ENCODE peak calls at places on chromosomes 3 and 15, in four cellular contexts. K is stomach, J is mucosa of descending colon, P is epithelial cell of esophagus. G is an unnamed sample.
A peak's percentile ranks its signal among the peaks of the same experiment; 100 is the strongest.

GRCh38 chr3:113575191-113575590 is 42.8 kb downstream of the SIDT1 start:
- DNase-seq in J (no peak), P (no peak), K (no peak), G (no peak)

GRCh38 chr3:195337747-195338146 is 66.8 kb upstream of the XXYLT1 start:
- DNase-seq in K (no peak), P (no peak), J (no peak), G (no peak)

GRCh38 chr15:26771168-26771916 is 1.5 kb downstream of the GABRB3 start:
- DNase-seq in K (peak; percentile 35), P (peak; percentile 11), J (no peak), G (no peak)

GRCh38 chr3:100335137-100335833 is 728 bp downstream of the NIT2 start:
- DNase-seq in P (peak; percentile 45), J (peak; percentile 63), K (no peak), G (no peak)

GRCh38 chr3:67896130-67896529 is 241.7 kb upstream of the SUCLG2 start:
- DNase-seq in P (no peak), K (no peak), J (no peak), G (no peak)

GRCh38 chr15:51494411-51495314 is 127.9 kb downstream of the DMXL2 start:
- DNase-seq in P (peak; percentile 53), J (no peak), K (no peak), G (peak; percentile 9)

GRCh38 chr3:187944391-187945179 is 199.3 kb upstream of the BCL6 start:
- DNase-seq in K (no peak), P (peak; percentile 54), J (no peak), G (no peak)

GRCh38 chr3:116318370-116318769 is 126.9 kb downstream of the LSAMP start:
- DNase-seq in P (no peak), J (no peak), K (no peak), G (no peak)

GRCh38 chr3:191963182-191963581 is 502.2 kb downstream of the PYDC2 start:
- DNase-seq in K (no peak), J (no peak), P (peak; percentile 37), G (no peak)

GRCh38 chr3:20773320-20773984 is 587.4 kb upstream of the SGO1 start:
- DNase-seq in K (no peak), P (no peak), J (no peak), G (no peak)

GRCh38 chr3:157494581-157495281 is 8.5 kb downstream of the VEPH1 start:
- DNase-seq in K (no peak), J (no peak), P (peak; percentile 6), G (no peak)

GRCh38 chr15:29970402-29970695 is 112.4 kb upstream of the GOLGA8J start:
- DNase-seq in K (no peak), P (peak; percentile 7), J (no peak), G (no peak)

GRCh38 chr3:70201975-70202374 is 110.5 kb downstream of the MDFIC2 start:
- DNase-seq in J (no peak), K (no peak), P (no peak), G (no peak)

GRCh38 chr3:25428003-25428861 is at the start of gene RARB:
- DNase-seq in K (peak; percentile 61), J (no peak), P (peak; percentile 78), G (peak; percentile 55)

GRCh38 chr3:123081718-123082369 is 15.0 kb downstream of the PDIA5 start:
- DNase-seq in P (no peak), J (no peak), K (no peak), G (no peak)

GRCh38 chr3:123158330-123158729 is 43.4 kb upstream of the SEC22A start:
- DNase-seq in P (no peak), J (no peak), K (no peak), G (no peak)

GRCh38 chr15:39310633-39311032 is 270.2 kb upstream of the THBS1 start:
- DNase-seq in K (no peak), J (no peak), P (peak; percentile 84), G (no peak)

GRCh38 chr3:28606283-28606682 is 257.7 kb upstream of the AZI2 start:
- DNase-seq in P (no peak), J (no peak), K (no peak), G (no peak)

GRCh38 chr15:64807751-64808222 is 17.7 kb downstream of the PIF1 start:
- DNase-seq in K (no peak), P (no peak), J (no peak), G (no peak)

GRCh38 chr3:110138966-110139555 is 801.7 kb upstream of the DPPA4 start:
- DNase-seq in K (no peak), P (peak; percentile 27), J (no peak), G (no peak)

GRCh38 chr15:70033529-70034140 is 64.1 kb downstream of the TLE3 start:
- DNase-seq in K (no peak), P (peak; percentile 71), J (no peak), G (no peak)

GRCh38 chr3:141147657-141148056 is 84.0 kb upstream of the PXYLP1 start:
- DNase-seq in K (no peak), J (no peak), P (peak; percentile 75), G (no peak)

GRCh38 chr3:8793242-8793641 is 23.8 kb upstream of the OXTR start:
- DNase-seq in J (no peak), P (peak; percentile 87), K (no peak), G (no peak)

GRCh38 chr15:84873997-84874396 is 10.5 kb upstream of the SLC28A1 start:
- DNase-seq in J (no peak), P (no peak), K (no peak), G (no peak)

GRCh38 chr3:46566040-46566631 is at the start of gene LRRC2:
- DNase-seq in P (peak; percentile 50), K (peak; percentile 73), J (peak; percentile 63), G (peak; percentile 32)

GRCh38 chr3:194586839-194587238 is 46.4 kb downstream of the TMEM44 start:
- DNase-seq in J (no peak), P (peak; percentile 60), K (no peak), G (no peak)

GRCh38 chr15:64687167-64688085 is 88.0 kb downstream of the RBPMS2 start:
- DNase-seq in P (no peak), K (no peak), J (no peak), G (no peak)

GRCh38 chr3:144456041-144456440 is 484.4 kb downstream of the DIPK2A start:
- DNase-seq in K (no peak), P (no peak), J (no peak), G (no peak)

GRCh38 chr3:20511863-20512262 is 325.9 kb upstream of the SGO1 start:
- DNase-seq in K (no peak), J (no peak), P (peak; percentile 71), G (peak; percentile 60)

GRCh38 chr3:52221563-52222318 is 3.7 kb downstream of the TLR9 start:
- DNase-seq in K (no peak), P (no peak), J (peak; percentile 63), G (no peak)

GRCh38 chr3:131328739-131329138 is 52.8 kb upstream of the NUDT16 start:
- DNase-seq in P (no peak), K (no peak), J (no peak), G (no peak)

GRCh38 chr15:66644815-66645345 is 57.2 kb upstream of the SMAD6 start:
- DNase-seq in K (no peak), P (no peak), J (no peak), G (no peak)

DNA sequence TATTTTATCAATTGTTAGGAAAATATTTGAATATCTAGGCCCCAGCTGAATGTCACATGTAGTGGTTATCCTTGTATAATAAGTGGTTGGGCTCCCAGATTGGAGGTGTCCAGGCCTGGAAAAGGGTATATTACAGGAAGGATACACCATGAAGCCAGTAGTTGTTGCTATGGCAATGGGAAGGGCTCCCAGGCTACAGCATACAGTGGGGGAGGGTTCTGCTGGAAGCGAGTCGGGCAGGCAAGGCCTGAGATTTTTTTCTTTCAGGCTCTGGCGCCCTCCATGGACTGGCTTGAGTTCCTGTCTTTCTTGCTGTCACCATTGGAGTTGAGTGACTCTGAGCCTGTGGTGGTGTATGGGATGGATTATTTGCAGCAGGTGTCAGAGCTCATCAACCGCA is 8.9 kb downstream of the ECE2 start:
- DNase-seq in J (no peak), P (peak; percentile 73), K (peak; percentile 34), G (peak; percentile 56)
- TF ChIP-seq CTCF in J (no peak), P (peak; percentile 52), K (no peak), G (peak; percentile 52)

GRCh38 chr3:10816019-10816862 is at the start of gene SLC6A11:
- DNase-seq in K (no peak), J (no peak), P (peak; percentile 53), G (no peak)

GRCh38 chr3:10814623-10815022 is 1.4 kb upstream of the SLC6A11 start:
- DNase-seq in P (no peak), J (no peak), K (no peak), G (no peak)

GRCh38 chr3:10816863-10817253 is 830 bp downstream of the SLC6A11 start:
- DNase-seq in J (no peak), K (no peak), P (no peak), G (no peak)

GRCh38 chr3:10817506-10817905 is 1.5 kb downstream of the SLC6A11 start:
- DNase-seq in P (peak; percentile 7), J (no peak), K (no peak), G (no peak)

GRCh38 chr3:10815487-10815886 is 541 bp upstream of the SLC6A11 start:
- DNase-seq in P (no peak), J (no peak), K (no peak), G (no peak)
- H3K4me3 ChIP-seq in P (no peak overlapping the region), J (no peak overlapping the region), K (peak overlapping the region; percentile 34), G (no peak overlapping the region)

GRCh38 chr3:160951677-160952487 is 153.3 kb downstream of the B3GALNT1 start:
- DNase-seq in J (no peak), P (no peak), K (no peak), G (no peak)

GRCh38 chr3:160953681-160954080 is 151.5 kb downstream of the B3GALNT1 start:
- DNase-seq in J (no peak), P (no peak), K (no peak), G (no peak)

GRCh38 chr3:160950954-160951353 is 154.2 kb downstream of the B3GALNT1 start:
- DNase-seq in P (no peak), K (no peak), J (no peak), G (no peak)

GRCh38 chr3:160956785-160957184 is 148.4 kb downstream of the B3GALNT1 start:
- DNase-seq in P (peak; percentile 52), J (no peak), K (no peak), G (no peak)
- TF ChIP-seq CTCF in P (peak; percentile 38), J (no peak), K (no peak), G (peak; percentile 10)

DNA sequence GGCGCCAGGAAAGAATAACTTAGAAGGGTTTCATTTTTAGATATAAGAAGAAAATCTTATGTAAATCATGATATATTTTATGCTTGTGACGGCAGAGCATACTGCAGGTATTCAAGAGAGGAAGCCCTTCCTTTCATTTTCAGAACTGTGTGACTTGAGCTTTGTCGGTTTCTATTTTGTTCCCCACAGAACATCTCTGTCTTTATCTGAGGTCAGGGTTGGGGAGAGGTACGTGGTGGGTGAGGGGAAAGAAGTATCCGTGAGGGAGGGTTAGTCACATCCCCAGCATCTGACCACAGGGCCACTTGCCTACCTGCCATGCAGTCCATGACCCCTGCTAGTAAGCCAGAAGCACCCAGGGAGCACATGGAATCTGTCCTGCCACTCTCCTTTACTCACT is 126.5 kb downstream of the DGKG start:
- DNase-seq in J (no peak), K (no peak), P (no peak), G (no peak)
- H3K4me3 ChIP-seq in J (no peak overlapping the region), K (no peak overlapping the region), P (no peak overlapping the region), G (no peak overlapping the region)

G was measured in HFF-Myc.